ENCODE peak calls at places on chromosome 22, in six cellular contexts. One of them, this sample, is unnamed.

GRCh38 chr22:21044931-21045584 is 688 bp upstream of the LRRC74B start:
- DNase-seq in H1: no peak
- DNase-seq in trophoblast cell: peak
- DNase-seq in IMR-90: peak
- DNase-seq in neuronal stem cell: no peak
- DNase-seq in H9: no peak
- DNase-seq in this sample: peak

GRCh38 chr22:27212617-27213177 is 555.3 kb downstream of the MIAT start:
- DNase-seq in neuronal stem cell: no peak
- DNase-seq in IMR-90: peak
- DNase-seq in trophoblast cell: peak
- DNase-seq in H1: no peak
- DNase-seq in H9: no peak
- DNase-seq in this sample: peak

GRCh38 chr22:23163665-23164064 is 16.6 kb upstream of the BCR start:
- DNase-seq in trophoblast cell: no peak
- DNase-seq in H9: no peak
- DNase-seq in neuronal stem cell: no peak
- DNase-seq in H1: no peak
- DNase-seq in IMR-90: no peak
- DNase-seq in this sample: no peak

GRCh38 chr22:50247748-50248147 is 2.9 kb upstream of the TUBGCP6 start:
- DNase-seq in neuronal stem cell: no peak
- DNase-seq in IMR-90: peak
- DNase-seq in trophoblast cell: peak
- DNase-seq in H9: peak
- DNase-seq in H1: peak
- DNase-seq in this sample: peak

GRCh38 chr22:36194971-36195370 is 6.6 kb downstream of the APOL4 start:
- DNase-seq in neuronal stem cell: peak
- DNase-seq in IMR-90: peak
- DNase-seq in H9: peak
- DNase-seq in H1: peak
- DNase-seq in trophoblast cell: peak
- DNase-seq in this sample: peak

GRCh38 chr22:40654522-40655167 is 18.1 kb upstream of the MRTFA start:
- DNase-seq in H9: peak
- DNase-seq in trophoblast cell: peak
- DNase-seq in H1: no peak
- DNase-seq in IMR-90: peak
- DNase-seq in neuronal stem cell: no peak
- DNase-seq in this sample: peak

GRCh38 chr22:37631448-37632173 is 7.9 kb upstream of the SH3BP1 start:
- DNase-seq in neuronal stem cell: no peak
- DNase-seq in IMR-90: no peak
- DNase-seq in H1: no peak
- DNase-seq in trophoblast cell: no peak
- DNase-seq in H9: no peak
- DNase-seq in this sample: no peak

GRCh38 chr22:22755778-22756100 is 111.3 kb downstream of the GGTLC2 start:
- DNase-seq in IMR-90: no peak
- DNase-seq in trophoblast cell: no peak
- DNase-seq in neuronal stem cell: no peak
- DNase-seq in H9: no peak
- DNase-seq in H1: peak
- DNase-seq in this sample: no peak

GRCh38 chr22:39240841-39241631 is 3.7 kb downstream of the PDGFB start:
- DNase-seq in trophoblast cell: peak
- DNase-seq in H1: peak
- DNase-seq in H9: no peak
- DNase-seq in neuronal stem cell: no peak
- DNase-seq in IMR-90: no peak
- DNase-seq in this sample: peak

GRCh38 chr22:30781271-30781875 is 86.7 kb downstream of the OSBP2 start:
- DNase-seq in trophoblast cell: no peak
- DNase-seq in H1: no peak
- DNase-seq in IMR-90: peak
- DNase-seq in neuronal stem cell: no peak
- DNase-seq in H9: no peak
- DNase-seq in this sample: no peak

GRCh38 chr22:26547426-26547825 is 35.2 kb upstream of the TFIP11 start:
- DNase-seq in trophoblast cell: no peak
- DNase-seq in H9: no peak
- DNase-seq in IMR-90: peak
- DNase-seq in neuronal stem cell: no peak
- DNase-seq in H1: no peak
- DNase-seq in this sample: no peak

GRCh38 chr22:37549704-37550059 is 10.6 kb upstream of the CDC42EP1 start:
- DNase-seq in H1: no peak
- DNase-seq in trophoblast cell: no peak
- DNase-seq in IMR-90: peak
- DNase-seq in neuronal stem cell: no peak
- DNase-seq in H9: no peak
- DNase-seq in this sample: peak

GRCh38 chr22:41683052-41683451 is 5.6 kb downstream of the SNU13 start:
- DNase-seq in IMR-90: no peak
- DNase-seq in H1: no peak
- DNase-seq in trophoblast cell: no peak
- DNase-seq in H9: no peak
- DNase-seq in neuronal stem cell: no peak
- DNase-seq in this sample: no peak

GRCh38 chr22:26394787-26395186 is 34.3 kb upstream of the ASPHD2 start:
- DNase-seq in neuronal stem cell: peak
- DNase-seq in H9: no peak
- DNase-seq in trophoblast cell: no peak
- DNase-seq in IMR-90: no peak
- DNase-seq in H1: no peak
- DNase-seq in this sample: no peak

GRCh38 chr22:35581023-35581413 is 36.1 kb downstream of the MB start:
- DNase-seq in H9: no peak
- DNase-seq in neuronal stem cell: no peak
- DNase-seq in H1: no peak
- DNase-seq in trophoblast cell: no peak
- DNase-seq in IMR-90: no peak
- DNase-seq in this sample: no peak

GRCh38 chr22:12601870-12602779 is 2925.9 kb upstream of the OR11H1 start:
- DNase-seq in H1: no peak
- DNase-seq in trophoblast cell: peak
- DNase-seq in neuronal stem cell: no peak
- DNase-seq in IMR-90: no peak
- DNase-seq in H9: no peak
- DNase-seq in this sample: no peak

GRCh38 chr22:25057013-25057881 is 104.7 kb downstream of the KIAA1671 start:
- DNase-seq in neuronal stem cell: peak
- DNase-seq in H9: peak
- DNase-seq in IMR-90: no peak
- DNase-seq in trophoblast cell: peak
- DNase-seq in H1: peak
- DNase-seq in this sample: peak

GRCh38 chr22:50577987-50578775 is at the start of gene CPT1B:
- DNase-seq in neuronal stem cell: no peak
- DNase-seq in trophoblast cell: peak
- DNase-seq in IMR-90: peak
- DNase-seq in H1: no peak
- DNase-seq in H9: no peak
- DNase-seq in this sample: peak

GRCh38 chr22:26322179-26322905 is 106.7 kb upstream of the ASPHD2 start:
- DNase-seq in IMR-90: peak
- DNase-seq in H1: no peak
- DNase-seq in neuronal stem cell: no peak
- DNase-seq in trophoblast cell: peak
- DNase-seq in H9: no peak
- DNase-seq in this sample: peak

GRCh38 chr22:26642465-26643367 is 14.7 kb upstream of the MIAT start:
- DNase-seq in IMR-90: no peak
- DNase-seq in H9: peak
- DNase-seq in H1: peak
- DNase-seq in trophoblast cell: no peak
- DNase-seq in neuronal stem cell: no peak
- DNase-seq in this sample: no peak

GRCh38 chr22:31253949-31254348 is 38.3 kb downstream of the PIK3IP1 start:
- DNase-seq in H9: peak
- DNase-seq in trophoblast cell: peak
- DNase-seq in neuronal stem cell: no peak
- DNase-seq in H1: no peak
- DNase-seq in IMR-90: no peak
- DNase-seq in this sample: no peak

GRCh38 chr22:25419247-25420113 is 145.0 kb upstream of the GRK3 start:
- DNase-seq in H1: no peak
- DNase-seq in neuronal stem cell: no peak
- DNase-seq in IMR-90: peak
- DNase-seq in trophoblast cell: peak
- DNase-seq in H9: no peak
- DNase-seq in this sample: peak

GRCh38 chr22:22086501-22087158 is 104.0 kb upstream of the TOP3B start:
- DNase-seq in neuronal stem cell: no peak
- DNase-seq in H9: no peak
- DNase-seq in H1: no peak
- DNase-seq in trophoblast cell: no peak
- DNase-seq in IMR-90: peak
- DNase-seq in this sample: peak

GRCh38 chr22:44214187-44214586 is 33.5 kb downstream of the PARVG start:
- DNase-seq in H1: peak
- DNase-seq in trophoblast cell: no peak
- DNase-seq in IMR-90: no peak
- DNase-seq in H9: no peak
- DNase-seq in neuronal stem cell: no peak
- DNase-seq in this sample: no peak

GRCh38 chr22:50252081-50253045 is 1.3 kb upstream of the HDAC10 start:
- DNase-seq in trophoblast cell: peak
- DNase-seq in H9: peak
- DNase-seq in IMR-90: peak
- DNase-seq in neuronal stem cell: peak
- DNase-seq in H1: peak
- DNase-seq in this sample: peak

DNA sequence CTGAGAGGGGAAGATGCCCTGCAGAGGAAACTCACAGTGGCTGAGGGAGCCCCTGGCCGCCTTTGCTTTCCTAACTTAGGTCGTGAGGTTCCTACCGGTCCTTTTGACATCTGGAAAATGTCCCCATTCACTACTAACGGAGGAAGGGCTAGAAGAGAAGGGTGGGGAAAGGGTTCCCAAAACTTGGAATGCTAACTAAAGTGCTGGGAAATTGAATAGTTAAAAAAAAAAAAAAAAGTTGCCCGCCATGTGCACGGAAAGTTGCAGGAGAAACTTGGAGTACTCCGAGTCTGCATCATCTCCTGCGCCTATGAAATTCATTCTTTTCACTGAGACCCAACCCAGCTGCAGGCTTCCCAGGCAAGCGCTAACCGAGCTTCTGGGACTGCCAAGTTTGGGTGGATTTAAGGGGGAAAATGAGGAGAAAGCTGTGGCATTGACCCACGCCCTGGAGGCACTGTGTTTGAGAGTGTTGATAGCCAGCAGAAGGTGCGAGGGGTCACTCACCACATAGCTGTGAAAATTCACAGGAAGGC is 854 bp downstream of the TIMP3 start:
- DNase-seq in IMR-90: no peak
- DNase-seq in trophoblast cell: peak
- DNase-seq in neuronal stem cell: no peak
- DNase-seq in H1: no peak
- DNase-seq in H9: no peak
- DNase-seq in this sample: no peak
- H2AFZ ChIP-seq in IMR-90: peak
- H2AFZ ChIP-seq in trophoblast cell: no peak
- H2AFZ ChIP-seq in neuronal stem cell: peak
- H2AFZ ChIP-seq in H1: no peak
- H2AFZ ChIP-seq in H9: no peak
- H2AFZ ChIP-seq in this sample: no peak

GRCh38 chr22:29553391-29554224 is at the start of gene THOC5:
- DNase-seq in IMR-90: peak
- DNase-seq in H1: peak
- DNase-seq in H9: peak
- DNase-seq in trophoblast cell: peak
- DNase-seq in neuronal stem cell: peak
- DNase-seq in this sample: peak
- H3K18ac ChIP-seq in IMR-90: peak
- H3K18ac ChIP-seq in H1: peak
- H3K18ac ChIP-seq in H9: peak
- H3K18ac ChIP-seq in trophoblast cell: peak
- H3K18ac ChIP-seq in neuronal stem cell: peak
- H3K18ac ChIP-seq in this sample: peak

DNA sequence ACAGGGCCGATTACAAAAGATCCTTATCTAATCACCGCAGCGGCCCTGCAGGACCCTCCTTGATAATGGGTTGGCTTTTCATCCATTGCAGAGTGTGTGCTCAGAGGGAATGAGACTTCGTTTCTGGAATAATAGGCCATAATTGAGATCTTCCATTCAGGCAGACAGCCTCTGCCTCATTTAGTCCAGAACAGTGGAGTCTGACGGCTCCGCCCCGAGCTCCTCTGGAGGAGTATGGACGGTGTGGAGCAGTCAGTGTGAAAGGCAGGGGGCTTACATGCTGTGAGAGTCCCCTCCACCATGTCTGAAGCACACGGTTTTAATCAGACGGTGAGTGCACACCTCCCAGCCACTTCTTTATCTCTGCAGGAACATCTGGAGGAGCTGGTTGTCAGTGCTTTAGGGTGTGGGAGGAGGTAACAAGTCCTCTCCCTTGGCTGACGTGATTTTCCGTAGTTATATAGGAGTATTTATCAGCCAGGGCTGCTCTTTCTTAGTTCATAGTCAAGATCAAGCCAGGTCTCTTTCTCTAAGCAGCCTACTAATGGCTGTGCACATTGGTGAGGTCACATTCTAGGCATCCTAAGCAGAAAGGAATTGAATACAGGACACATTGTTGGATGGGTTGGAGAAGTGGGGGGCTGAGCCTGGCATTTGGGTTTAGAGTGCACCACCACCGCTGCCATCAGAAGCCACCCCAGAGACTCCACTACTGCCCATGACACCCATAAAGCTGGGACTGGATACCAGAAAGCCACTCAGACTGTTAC is 1477.9 kb downstream of the TBC1D22A start:
- DNase-seq in IMR-90: no peak
- DNase-seq in neuronal stem cell: peak
- DNase-seq in H1: no peak
- DNase-seq in trophoblast cell: no peak
- DNase-seq in H9: no peak
- DNase-seq in this sample: no peak
- H2AK5ac ChIP-seq in IMR-90: no peak
- H2AK5ac ChIP-seq in neuronal stem cell: no peak
- H2AK5ac ChIP-seq in H1: no peak
- H2AK5ac ChIP-seq in trophoblast cell: no peak
- H2AK5ac ChIP-seq in H9: no peak
- H2AK5ac ChIP-seq in this sample: no peak

DNA sequence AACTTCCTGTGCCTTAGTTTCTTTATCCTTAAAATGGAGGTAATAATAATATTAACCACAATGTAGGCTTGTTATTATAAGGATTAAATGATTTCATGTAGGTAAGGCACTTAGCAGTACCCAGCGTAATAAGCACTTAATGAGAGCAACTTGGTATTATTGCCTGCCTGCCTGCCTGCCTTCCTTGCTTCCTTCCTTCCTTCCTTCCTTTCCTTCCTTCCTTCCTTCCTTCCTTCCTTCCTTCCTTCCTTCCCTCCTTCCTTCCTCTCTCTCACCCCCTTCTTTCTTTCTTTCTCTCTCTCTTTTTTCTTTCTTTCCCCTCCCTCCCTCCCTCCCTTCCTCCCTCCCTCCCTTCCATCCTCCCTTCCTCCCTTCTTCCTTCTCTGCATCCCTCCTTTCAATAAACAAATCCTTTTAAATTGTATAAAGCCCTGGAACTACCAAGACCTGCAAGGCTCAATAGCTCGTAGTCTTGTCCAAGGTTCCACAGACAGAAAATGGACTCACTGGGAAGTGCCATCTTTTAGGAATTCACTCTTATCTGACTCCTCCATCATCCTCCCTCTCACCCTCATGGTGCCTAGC is 20.7 kb upstream of the TIMP3 start:
- DNase-seq in neuronal stem cell: no peak
- DNase-seq in IMR-90: no peak
- DNase-seq in trophoblast cell: no peak
- DNase-seq in H1: no peak
- DNase-seq in H9: no peak
- DNase-seq in this sample: no peak
- H2AFZ ChIP-seq in neuronal stem cell: no peak
- H2AFZ ChIP-seq in IMR-90: no peak
- H2AFZ ChIP-seq in trophoblast cell: no peak
- H2AFZ ChIP-seq in H1: no peak
- H2AFZ ChIP-seq in H9: no peak
- H2AFZ ChIP-seq in this sample: no peak